ENCODE peak calls at places on chromosomes 4 and X, in ten cellular contexts. W, C, Y, S, X, B, Q, K, E and V are unnamed samples.

GRCh38 chr4:75179510-75179909 is 246.6 kb downstream of the PARM1 start:
- DNase-seq in E (no peak), S (no peak), X (no peak), B (no peak), W (no peak), C (peak), Y (no peak), K (no peak), Q (no peak), V (no peak)

GRCh38 chr4:4803216-4803903 is 56.1 kb upstream of the MSX1 start:
- DNase-seq in E (no peak), Q (no peak), C (no peak), W (no peak), Y (no peak), B (no peak), K (no peak), X (no peak), S (no peak), V (no peak)

GRCh38 chrX:85992811-85993229 is 54.5 kb downstream of the CHM start:
- DNase-seq in C (no peak), Y (no peak), S (no peak), X (no peak), W (no peak), Q (no peak), B (no peak), E (no peak), K (no peak), V (no peak)

GRCh38 chr4:73705056-73705432 is 35.3 kb upstream of the CXCL8 start:
- DNase-seq in E (no peak), X (no peak), Y (no peak), B (no peak), C (no peak), Q (no peak), W (no peak), K (no peak), S (no peak), V (no peak)

GRCh38 chr4:167088115-167088514 is 146.2 kb downstream of the SPOCK3 start:
- DNase-seq in W (no peak), B (no peak), X (no peak), K (no peak), E (no peak), Y (no peak), C (no peak), S (no peak), Q (no peak), V (no peak)

GRCh38 chrX:10039821-10040793 is 72.9 kb downstream of the CLDN34 start:
- DNase-seq in E (no peak), W (no peak), X (no peak), Y (no peak), S (no peak), C (no peak), Q (no peak), K (no peak), B (no peak), V (no peak)

GRCh38 chr4:27293831-27294230 is 433.2 kb downstream of the STIM2 start:
- DNase-seq in W (no peak), Q (no peak), C (no peak), E (no peak), K (no peak), Y (no peak), S (no peak), B (no peak), X (no peak), V (no peak)

GRCh38 chrX:154727418-154728323 is 23.2 kb downstream of the GAB3 start:
- DNase-seq in E (no peak), C (no peak), Q (no peak), K (no peak), B (no peak), S (no peak), W (no peak), Y (no peak), X (no peak), V (no peak)

GRCh38 chrX:113305496-113305895 is 464.9 kb upstream of the AMOT start:
- DNase-seq in X (no peak), W (no peak), Y (no peak), C (no peak), K (no peak), E (no peak), S (no peak), Q (no peak), B (no peak), V (no peak)

GRCh38 chrX:39726810-39727209 is 370.9 kb downstream of the BCOR start:
- DNase-seq in Q (no peak), B (no peak), W (no peak), E (no peak), Y (no peak), K (no peak), S (no peak), X (peak), C (no peak), V (no peak)

GRCh38 chrX:21745756-21746155 is 12.2 kb downstream of the SMPX start:
- DNase-seq in B (no peak), S (peak), C (no peak), W (no peak), K (no peak), Y (peak), X (peak), E (peak), Q (peak), V (no peak)

GRCh38 chr4:44766453-44766852 is 40.1 kb upstream of the GNPDA2 start:
- DNase-seq in C (no peak), Y (no peak), W (no peak), B (no peak), K (no peak), E (no peak), Q (no peak), X (no peak), S (no peak), V (no peak)

GRCh38 chr4:106222548-106222947 is 93.5 kb downstream of the TBCK start:
- DNase-seq in K (no peak), B (no peak), Q (no peak), C (no peak), W (no peak), E (no peak), X (no peak), S (no peak), Y (no peak), V (no peak)

GRCh38 chr4:9812530-9813340 is 31.3 kb downstream of the DRD5 start:
- DNase-seq in K (no peak), S (no peak), Y (no peak), C (no peak), X (no peak), E (no peak), Q (no peak), W (no peak), B (no peak), V (no peak)

GRCh38 chr4:88759039-88759631 is 61.5 kb upstream of the NAP1L5 start:
- DNase-seq in Q (no peak), E (no peak), K (no peak), W (no peak), Y (no peak), S (no peak), X (no peak), C (peak), B (no peak), V (no peak)

GRCh38 chr4:84401669-84402068 is 97.4 kb downstream of the NKX6-1 start:
- DNase-seq in W (no peak), C (peak), Q (no peak), E (no peak), X (no peak), Y (no peak), S (no peak), B (no peak), K (no peak), V (no peak)

GRCh38 chr4:84681488-84682274 is 98.8 kb downstream of the CDS1 start:
- DNase-seq in Q (no peak), Y (no peak), S (no peak), C (no peak), W (no peak), K (peak), X (no peak), E (no peak), B (no peak), V (no peak)

GRCh38 chrX:155221351-155221750 is 5.1 kb downstream of the VBP1 start:
- DNase-seq in K (no peak), W (no peak), Q (no peak), Y (no peak), E (no peak), C (no peak), B (no peak), S (no peak), X (no peak), V (no peak)

GRCh38 chr4:2484993-2485392 is 16.1 kb downstream of the RNF4 start:
- DNase-seq in Q (peak), S (no peak), E (peak), C (no peak), X (no peak), Y (peak), B (peak), W (peak), K (peak), V (peak)

GRCh38 chrX:150084474-150085229 is 146.4 kb upstream of the EOLA2 start:
- DNase-seq in Y (no peak), X (no peak), S (no peak), Q (no peak), C (no peak), B (no peak), E (no peak), K (no peak), W (no peak), V (no peak)

GRCh38 chrX:40132751-40133150 is 35.0 kb upstream of the BCOR start:
- DNase-seq in K (no peak), X (no peak), Y (no peak), W (no peak), S (no peak), B (no peak), C (no peak), E (no peak), Q (no peak), V (no peak)

GRCh38 chr4:16931906-16932305 is 33.5 kb upstream of the LDB2 start:
- DNase-seq in X (no peak), B (no peak), C (no peak), Q (no peak), E (no peak), S (no peak), W (no peak), K (no peak), Y (no peak), V (no peak)

GRCh38 chrX:110087485-110088356 is 84.8 kb downstream of the TMEM164 start:
- DNase-seq in K (no peak), C (no peak), S (no peak), Y (no peak), E (no peak), W (no peak), B (no peak), Q (no peak), X (no peak), V (no peak)

GRCh38 chr4:109578846-109579245 is 18.8 kb downstream of the MCUB start:
- DNase-seq in Q (no peak), W (no peak), C (no peak), Y (no peak), S (no peak), K (no peak), X (no peak), E (no peak), B (no peak), V (no peak)

GRCh38 chr4:4418676-4419370 is 31.9 kb downstream of the NSG1 start:
- DNase-seq in Q (no peak), Y (no peak), K (no peak), W (no peak), E (no peak), C (no peak), B (no peak), X (no peak), S (no peak), V (no peak)

GRCh38 chrX:121009764-121010163 is 24.2 kb upstream of the CT47A1 start:
- DNase-seq in Q (no peak), Y (no peak), S (no peak), W (no peak), K (no peak), C (no peak), B (no peak), E (no peak), X (no peak), V (no peak)

GRCh38 chr4:66404149-66404548 is 733.9 kb upstream of the EPHA5 start:
- DNase-seq in S (no peak), Q (no peak), Y (no peak), C (no peak), K (no peak), W (no peak), B (no peak), E (no peak), X (no peak), V (no peak)

GRCh38 chrX:115357316-115357715 is 67.8 kb downstream of the LUZP4 start:
- DNase-seq in K (no peak), W (no peak), E (no peak), S (no peak), Y (no peak), Q (no peak), B (no peak), C (no peak), X (no peak), V (no peak)

GRCh38 chrX:53686151-53686885 is at the start of gene HUWE1:
- DNase-seq in Q (peak), C (peak), Y (peak), S (peak), W (peak), B (peak), X (peak), K (peak), E (peak), V (peak)

GRCh38 chrX:37701588-37701987 is 16.0 kb downstream of the XK start:
- DNase-seq in C (peak), Y (no peak), Q (no peak), X (peak), B (no peak), S (no peak), K (no peak), W (no peak), E (no peak), V (no peak)

GRCh38 chrX:125420809-125421208 is 101.1 kb downstream of the TEX13C start:
- DNase-seq in B (no peak), W (no peak), E (no peak), K (no peak), S (no peak), Y (no peak), C (no peak), X (no peak), Q (no peak), V (no peak)

GRCh38 chr4:83067058-83067639 is 32.2 kb downstream of the COPS4 start:
- DNase-seq in W (no peak), K (no peak), C (no peak), S (no peak), Y (no peak), E (no peak), X (no peak), Q (no peak), B (no peak), V (no peak)

GRCh38 chr4:94695389-94695788 is 62.4 kb upstream of the BMPR1B start:
- DNase-seq in W (no peak), S (no peak), Y (no peak), B (no peak), C (no peak), E (no peak), Q (no peak), X (no peak), K (no peak), V (no peak)

GRCh38 chr4:7073526-7074390 is 5.9 kb upstream of the GRPEL1 start:
- DNase-seq in Q (no peak), S (no peak), W (no peak), Y (no peak), E (no peak), X (peak), C (peak), K (no peak), B (no peak), V (no peak)

GRCh38 chr4:42282081-42282901 is 115.0 kb upstream of the SHISA3 start:
- DNase-seq in C (peak), X (peak), B (no peak), Y (no peak), S (no peak), W (no peak), Q (no peak), K (peak), E (no peak), V (no peak)

GRCh38 chrX:154822029-154822428 is 12.4 kb downstream of the SMIM9 start:
- DNase-seq in Y (no peak), K (no peak), Q (no peak), X (peak), B (no peak), E (no peak), W (no peak), C (no peak), S (no peak), V (no peak)